ENCODE peak calls at places on chromosome 22, in nine cellular contexts. A is body of pancreas, T is cardiac muscle cell, S is PC-9, J is OCI-LY7, E is left ventricle myocardium inferior, M is esophagus squamous epithelium, R is Panc1, Q is fibroblast of lung. W is an unnamed sample. For H3K9me3, the result is how much of the 10 kb centered on the place peaks cover.

GRCh38 chr22:42072606-42073330 is 1.3 kb upstream of the PHETA2 start:
- DNase-seq in A (no peak), T (peak), S (no peak), J (peak), E (no peak), M (no peak), R (no peak), Q (no peak), W (no peak)

GRCh38 chr22:29609139-29609538 is 5.7 kb downstream of the NF2 start:
- DNase-seq in A (no peak), T (peak), S (no peak), J (no peak), E (no peak), M (no peak), R (no peak), Q (no peak), W (no peak)

GRCh38 chr22:22022977-22023534 is 40.5 kb upstream of the TOP3B start:
- DNase-seq in A (no peak), T (no peak), S (no peak), J (no peak), E (no peak), M (no peak), R (no peak), Q (no peak), W (no peak)

GRCh38 chr22:20459862-20460261 is 22.2 kb upstream of the SCARF2 start:
- DNase-seq in A (no peak), T (no peak), S (no peak), J (no peak), E (no peak), M (no peak), R (no peak), Q (no peak), W (no peak)

GRCh38 chr22:22948651-22949611 is 61.3 kb downstream of the IGLL5 start:
- DNase-seq in A (no peak), T (no peak), S (no peak), J (no peak), E (no peak), M (no peak), R (no peak), Q (peak), W (peak)

GRCh38 chr22:23070418-23071162 is at the start of gene GNAZ:
- DNase-seq in A (no peak), T (peak), S (no peak), J (peak), E (no peak), M (no peak), R (no peak), Q (no peak), W (no peak)

GRCh38 chr22:38262051-38262795 is 10.6 kb downstream of the TMEM184B start:
- DNase-seq in A (peak), T (peak), S (peak), J (peak), E (peak), M (no peak), R (no peak), Q (no peak), W (no peak)

GRCh38 chr22:46596819-46597218 is 23.4 kb upstream of the GRAMD4 start:
- DNase-seq in A (peak), T (no peak), S (peak), J (no peak), E (no peak), M (no peak), R (no peak), Q (no peak), W (no peak)

GRCh38 chr22:46280999-46281623 is 13.3 kb downstream of the TTC38 start:
- DNase-seq in A (no peak), T (no peak), S (no peak), J (peak), E (no peak), M (no peak), R (no peak), Q (no peak), W (no peak)

GRCh38 chr22:20117656-20118571 is 888 bp upstream of the TRMT2A start:
- DNase-seq in A (peak), T (peak), S (no peak), J (peak), E (peak), M (no peak), R (no peak), Q (peak), W (no peak)

GRCh38 chr22:47192651-47193437 is 430.4 kb downstream of the TBC1D22A start:
- DNase-seq in A (no peak), T (no peak), S (no peak), J (peak), E (no peak), M (no peak), R (no peak), Q (no peak), W (peak)

GRCh38 chr22:28774378-28774777 is 1.9 kb downstream of the CCDC117 start:
- DNase-seq in A (no peak), T (no peak), S (no peak), J (no peak), E (no peak), M (no peak), R (no peak), Q (no peak), W (no peak)

GRCh38 chr22:44702479-44703219 is 645 bp downstream of the PRR5 start:
- DNase-seq in A (peak), T (peak), S (peak), J (no peak), E (no peak), M (no peak), R (no peak), Q (peak), W (no peak)

GRCh38 chr22:42016111-42016510 is 17.5 kb downstream of the WBP2NL start:
- DNase-seq in A (no peak), T (no peak), S (peak), J (no peak), E (no peak), M (no peak), R (no peak), Q (no peak), W (no peak)

GRCh38 chr22:30471616-30472318 is at the start of gene SEC14L3:
- DNase-seq in A (no peak), T (no peak), S (no peak), J (no peak), E (no peak), M (no peak), R (no peak), Q (no peak), W (no peak)

GRCh38 chr22:42990131-42990838 is 24.7 kb downstream of the PACSIN2 start:
- DNase-seq in A (peak), T (no peak), S (peak), J (no peak), E (no peak), M (no peak), R (peak), Q (peak), W (no peak)

GRCh38 chr22:30947821-30948454 is 20.6 kb downstream of the MORC2 start:
- DNase-seq in A (no peak), T (peak), S (no peak), J (peak), E (no peak), M (no peak), R (no peak), Q (peak), W (no peak)

GRCh38 chr22:44330188-44330726 is 17.5 kb upstream of the SHISAL1 start:
- DNase-seq in A (no peak), T (no peak), S (no peak), J (peak), E (no peak), M (no peak), R (no peak), Q (no peak), W (no peak)

GRCh38 chr22:36359172-36359973 is 28.4 kb downstream of the MYH9 start:
- DNase-seq in A (no peak), T (no peak), S (no peak), J (peak), E (no peak), M (no peak), R (no peak), Q (no peak), W (no peak)

GRCh38 chr22:42185915-42186439 is 55.4 kb upstream of the CYP2D6 start:
- DNase-seq in A (peak), T (no peak), S (no peak), J (no peak), E (no peak), M (no peak), R (no peak), Q (no peak), W (no peak)

GRCh38 chr22:32720924-32721323 is 80.6 kb upstream of the TIMP3 start:
- DNase-seq in A (no peak), T (no peak), S (no peak), J (no peak), E (no peak), M (no peak), R (no peak), Q (peak), W (peak)

GRCh38 chr22:26835929-26836528 is 178.6 kb downstream of the MIAT start:
- DNase-seq in A (peak), T (peak), S (no peak), J (peak), E (no peak), M (no peak), R (peak), Q (peak), W (no peak)

GRCh38 chr22:38345782-38346181 is 28.5 kb upstream of the CSNK1E start:
- DNase-seq in A (no peak), T (no peak), S (no peak), J (no peak), E (no peak), M (no peak), R (no peak), Q (no peak), W (no peak)

GRCh38 chr22:46083383-46084350 is 66.7 kb upstream of the PPARA start:
- DNase-seq in A (no peak), T (no peak), S (no peak), J (no peak), E (peak), M (no peak), R (no peak), Q (no peak), W (no peak)

GRCh38 chr22:45127866-45128265 is 35.9 kb upstream of the NUP50 start:
- DNase-seq in A (no peak), T (no peak), S (no peak), J (no peak), E (no peak), M (no peak), R (no peak), Q (no peak), W (no peak)

GRCh38 chr22:44430716-44431115 is 67.3 kb downstream of the RTL6 start:
- DNase-seq in A (no peak), T (no peak), S (peak), J (no peak), E (no peak), M (no peak), R (no peak), Q (no peak), W (no peak)

GRCh38 chr22:26751217-26751616 is 93.8 kb downstream of the MIAT start:
- DNase-seq in A (no peak), T (no peak), S (no peak), J (no peak), E (no peak), M (no peak), R (no peak), Q (no peak), W (no peak)

GRCh38 chr22:31124290-31124689 is 1.5 kb downstream of the INPP5J start:
- DNase-seq in A (no peak), T (no peak), S (peak), J (no peak), E (no peak), M (no peak), R (no peak), Q (no peak), W (no peak)

DNA sequence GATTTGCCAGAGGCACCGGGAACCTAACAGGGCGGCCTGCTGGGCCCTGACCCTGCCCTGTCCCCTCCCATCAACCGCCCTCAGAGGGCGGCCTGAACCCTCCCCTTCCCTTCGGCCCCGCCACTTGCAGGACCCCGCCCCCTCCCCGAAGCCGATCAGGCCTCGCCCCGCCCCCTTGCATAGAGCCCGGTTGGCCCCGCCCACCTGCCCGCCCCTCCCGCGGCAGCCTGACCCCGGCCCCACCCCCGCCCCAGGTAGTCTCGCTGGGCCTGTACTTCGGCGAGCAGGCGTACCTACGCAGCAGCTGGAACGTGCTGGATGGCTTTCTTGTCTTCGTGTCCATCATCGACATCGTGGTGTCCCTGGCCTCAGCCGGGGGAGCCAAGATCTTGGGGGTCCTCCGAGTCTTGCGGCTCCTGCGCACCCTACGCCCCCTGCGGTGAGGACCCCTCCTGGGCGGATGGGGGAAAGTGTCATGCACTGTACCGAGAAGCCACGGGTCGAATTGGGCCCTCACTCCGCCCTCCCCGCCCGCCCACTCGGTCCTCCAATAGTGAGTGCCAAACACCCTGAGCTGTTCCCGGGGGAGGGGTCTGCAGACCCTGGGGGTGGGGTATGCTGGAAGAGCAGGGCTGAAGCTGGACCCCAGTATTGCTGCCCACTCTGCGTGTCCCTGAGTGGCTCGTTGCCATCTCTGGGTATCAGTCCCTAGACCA is 94.1 kb downstream of the CACNA1I start:
- DNase-seq in A (peak), T (peak), S (peak), J (no peak), E (no peak), M (no peak), R (no peak), Q (no peak), W (no peak)
- H3K4me3 ChIP-seq in A (no peak), T (peak), S (peak), J (no peak), E (no peak), M (peak), R (no peak), Q (no peak), W (no peak)

GRCh38 chr22:48744283-48744641 is 1083.4 kb downstream of the BRD1 start:
- DNase-seq in A (no peak), T (no peak), S (no peak), J (no peak), E (no peak), M (no peak), R (no peak), Q (no peak), W (peak)
- H3K9me3 ChIP-seq in A (under half), T (under half), S (under half), J (under half), E (under half), M (under half), R (under half), Q (under half), W (under half)

GRCh38 chr22:50169181-50169759 is 1.3 kb upstream of the PANX2 start:
- DNase-seq in A (no peak), T (peak), S (no peak), J (no peak), E (no peak), M (no peak), R (no peak), Q (no peak), W (no peak)
- H3K4me3 ChIP-seq in A (no peak), T (peak), S (peak), J (no peak), E (peak), M (peak), R (no peak), Q (no peak), W (peak)

GRCh38 chr22:48415535-48415934 is 1412.1 kb downstream of the BRD1 start:
- DNase-seq in A (no peak), T (no peak), S (no peak), J (no peak), E (no peak), M (no peak), R (no peak), Q (no peak), W (no peak)
- H3K9me3 ChIP-seq in A (under half), T (under half), S (under half), J (under half), E (under half), M (under half), R (under half), Q (under half), W (under half)

W was measured in vagina.